ENCODE peak calls at places on chromosomes 11 and 22, in eight cellular contexts. L is heart right ventricle; S is esophagus squamous epithelium; B is foreskin fibroblast; W is body of pancreas; V is CD4-positive, alpha-beta T cell; T is ascending aorta; X is Calu3. Y is an unnamed sample.

GRCh38 chr22:45317551-45318167 is 7.9 kb downstream of the FAM118A start:
- DNase-seq in X (peak), T (peak), V (no peak), L (peak), S (no peak), W (no peak), B (no peak), Y (peak)

GRCh38 chr22:43471186-43471585 is 59.4 kb downstream of the MPPED1 start:
- DNase-seq in B (no peak), T (no peak), V (no peak), S (no peak), L (no peak), X (no peak), W (no peak), Y (no peak)

GRCh38 chr22:45878901-45879551 is 97.9 kb downstream of the WNT7B start:
- DNase-seq in S (no peak), B (no peak), X (no peak), L (no peak), W (peak), T (no peak), V (no peak), Y (no peak)

GRCh38 chr22:29626497-29627195 is 23.2 kb downstream of the NF2 start:
- DNase-seq in L (no peak), B (peak), V (no peak), T (no peak), W (no peak), S (no peak), X (peak), Y (peak)

GRCh38 chr22:35173655-35174054 is 83.6 kb upstream of the HMGXB4 start:
- DNase-seq in V (no peak), X (no peak), T (no peak), S (no peak), W (no peak), B (no peak), L (no peak), Y (no peak)

GRCh38 chr22:44543781-44544181 is 45.7 kb upstream of the RTL6 start:
- DNase-seq in L (no peak), T (no peak), B (no peak), X (no peak), W (no peak), V (no peak), S (no peak), Y (no peak)

GRCh38 chr11:46216040-46216764 is 61.3 kb upstream of the CREB3L1 start:
- DNase-seq in B (no peak), X (no peak), V (no peak), L (no peak), T (no peak), W (no peak), S (no peak), Y (no peak)

GRCh38 chr11:6298605-6299004 is 21.7 kb downstream of the CAVIN3 start:
- DNase-seq in S (no peak), T (no peak), X (peak), B (no peak), W (peak), V (no peak), L (peak), Y (no peak)

GRCh38 chr11:121463689-121464335 is 11.0 kb upstream of the SORL1-AS1 start:
- DNase-seq in T (no peak), X (no peak), L (no peak), W (no peak), S (no peak), B (no peak), V (no peak), Y (no peak)

GRCh38 chr22:40335358-40335757 is 10.9 kb upstream of the ADSL start:
- DNase-seq in W (no peak), S (no peak), T (no peak), B (no peak), X (no peak), L (no peak), V (no peak), Y (no peak)

GRCh38 chr11:22539851-22540376 is 85.7 kb downstream of the FANCF start:
- DNase-seq in L (no peak), V (no peak), T (no peak), W (no peak), S (no peak), B (no peak), X (peak), Y (no peak)

GRCh38 chr22:45309422-45310227 is at the start of gene FAM118A:
- DNase-seq in X (peak), S (peak), W (peak), B (peak), V (peak), T (peak), L (peak), Y (peak)

GRCh38 chr11:63564056-63564784 is 1.0 kb upstream of the PLAAT2 start:
- DNase-seq in V (no peak), S (no peak), L (no peak), X (peak), W (no peak), T (no peak), B (no peak), Y (no peak)

GRCh38 chr11:3939211-3939610 is 83.7 kb downstream of the STIM1 start:
- DNase-seq in W (no peak), T (no peak), X (no peak), B (peak), L (no peak), S (no peak), V (no peak), Y (no peak)

GRCh38 chr11:86799680-86800075 is 664 bp upstream of the PRSS23 start:
- DNase-seq in L (no peak), V (no peak), S (no peak), B (no peak), W (no peak), T (no peak), X (no peak), Y (no peak)
- TF ChIP-seq CTCF in L (no peak), V (no peak), S (no peak), B (no peak), W (no peak), T (no peak), X (no peak), Y (no peak)

GRCh38 chr11:120229451-120230424 is 10.2 kb upstream of the POU2F3 start:
- DNase-seq in X (peak), S (no peak), L (no peak), B (no peak), T (no peak), W (no peak), V (no peak), Y (no peak)
- TF ChIP-seq CTCF in X (peak), S (peak), L (peak), B (peak), T (peak), W (peak), V (peak), Y (peak)

GRCh38 chr22:17167486-17167885 is 8.4 kb upstream of the HDHD5 start:
- DNase-seq in X (no peak), S (no peak), L (peak), T (no peak), W (peak), V (no peak), B (no peak), Y (no peak)

GRCh38 chr22:17172172-17172833 is 13.2 kb upstream of the HDHD5 start:
- DNase-seq in L (peak), B (no peak), S (no peak), T (no peak), W (peak), X (no peak), V (no peak), Y (no peak)

GRCh38 chr22:17171313-17172171 is 12.5 kb upstream of the HDHD5 start:
- DNase-seq in W (peak), S (peak), L (peak), V (peak), T (peak), X (peak), B (peak), Y (peak)

GRCh38 chr22:17176715-17177114 is 17.6 kb upstream of the HDHD5 start:
- DNase-seq in V (no peak), T (no peak), S (no peak), W (no peak), L (no peak), B (no peak), X (no peak), Y (no peak)

GRCh38 chr22:17171016-17171312 is 11.9 kb upstream of the HDHD5 start:
- DNase-seq in W (no peak), V (no peak), B (no peak), S (no peak), T (no peak), L (no peak), X (no peak), Y (no peak)
- TF ChIP-seq CTCF in W (no peak), V (no peak), B (no peak), S (no peak), T (no peak), L (no peak), X (no peak), Y (peak)

DNA sequence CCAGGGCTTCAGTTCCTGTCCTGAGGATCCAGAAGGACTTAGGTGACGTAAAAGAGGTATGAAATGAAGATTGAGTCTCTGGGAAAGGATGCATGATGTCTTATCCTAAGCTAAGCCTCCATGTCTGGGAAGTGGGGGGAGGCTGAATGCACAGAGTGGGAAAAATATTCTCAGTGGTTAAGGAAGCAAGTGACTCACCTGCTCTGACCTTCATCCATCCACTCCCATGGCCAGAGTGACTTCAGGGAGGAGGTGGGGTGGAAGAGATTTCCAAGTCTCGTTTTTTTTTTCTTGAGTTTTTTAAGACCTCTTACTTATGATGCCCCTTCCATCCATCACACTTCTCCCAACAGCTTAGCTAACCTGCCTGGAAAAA is 32.5 kb upstream of the POLD3 start:
- DNase-seq in W (no peak), V (no peak), T (no peak), L (no peak), B (no peak), X (no peak), S (no peak), Y (no peak)
- TF ChIP-seq CTCF in W (no peak), V (no peak), T (no peak), L (no peak), B (no peak), X (no peak), S (no peak), Y (no peak)

DNA sequence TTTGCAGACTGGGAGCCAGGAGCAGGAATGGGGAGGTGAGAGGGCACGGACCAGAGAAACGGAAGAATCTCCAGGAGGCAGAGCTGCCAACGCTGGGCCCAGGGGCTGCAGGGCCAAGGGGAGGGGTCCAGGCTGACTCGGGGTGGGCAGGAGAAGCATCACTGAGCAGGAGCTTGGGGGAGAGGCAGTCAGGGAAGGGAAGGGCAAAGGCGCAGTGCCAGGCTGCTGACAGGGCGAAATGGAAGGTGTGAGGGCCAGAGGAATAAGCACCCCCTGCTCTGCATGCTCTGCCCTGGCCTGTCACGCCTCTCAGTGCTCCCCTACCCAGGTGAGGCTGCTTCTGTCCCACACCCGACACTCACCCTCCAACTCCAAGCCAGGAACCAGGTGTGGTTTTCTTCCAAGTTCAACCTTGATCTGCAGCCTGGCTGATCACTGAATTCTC is 14.4 kb downstream of the LRRC32 start:
- DNase-seq in T (no peak), V (no peak), X (no peak), B (no peak), W (no peak), S (no peak), L (no peak), Y (no peak)
- TF ChIP-seq CTCF in T (no peak), V (no peak), X (no peak), B (no peak), W (no peak), S (no peak), L (no peak), Y (no peak)

GRCh38 chr11:127490896-127491295 is 490.3 kb upstream of the KIRREL3 start:
- DNase-seq in T (no peak), W (no peak), B (no peak), L (no peak), S (no peak), V (no peak), X (no peak), Y (no peak)

GRCh38 chr11:127492025-127492424 is 491.5 kb upstream of the KIRREL3 start:
- DNase-seq in W (no peak), L (no peak), S (no peak), V (no peak), T (no peak), B (no peak), X (no peak), Y (no peak)

GRCh38 chr11:127491589-127491988 is 491.0 kb upstream of the KIRREL3 start:
- DNase-seq in B (no peak), L (no peak), X (no peak), W (no peak), S (no peak), T (no peak), V (no peak), Y (no peak)

GRCh38 chr11:127496165-127496564 is 495.6 kb upstream of the KIRREL3 start:
- DNase-seq in X (no peak), B (no peak), W (no peak), T (no peak), S (no peak), L (no peak), V (no peak), Y (no peak)

GRCh38 chr11:127493330-127493729 is 492.8 kb upstream of the KIRREL3 start:
- DNase-seq in S (no peak), L (no peak), X (no peak), T (no peak), B (no peak), W (no peak), V (no peak), Y (no peak)
- TF ChIP-seq CTCF in S (no peak), L (peak), X (no peak), T (no peak), B (peak), W (no peak), V (no peak), Y (peak)

GRCh38 chr11:65118097-65118837 is 766 bp upstream of the ZNHIT2 start:
- DNase-seq in S (no peak), B (no peak), X (no peak), V (no peak), T (no peak), L (no peak), W (no peak), Y (no peak)
- TF ChIP-seq CTCF in S (no peak), B (no peak), X (no peak), V (peak), T (no peak), L (peak), W (no peak), Y (no peak)